ENCODE peak calls at places on chromosome 4, in five cellular contexts. N is GM12878, F is OCI-LY7, Q is hepatocyte, G is endothelial cell of umbilical vein. O is an unnamed sample. For H4K20me1, the result is how much of the 10 kb centered on the place peaks cover.

GRCh38 chr4:75920327-75920726 is 18.1 kb upstream of the PPEF2 start:
- DNase-seq in N (no peak), Q (no peak), F (no peak), G (no peak), O (no peak)

GRCh38 chr4:80492761-80493160 is 157.2 kb downstream of the CFAP299 start:
- DNase-seq in F (peak), N (no peak), Q (peak), G (no peak), O (peak)

GRCh38 chr4:136763844-136764446 is 768.3 kb downstream of the PCDH18 start:
- DNase-seq in N (no peak), F (no peak), Q (no peak), G (no peak), O (no peak)

GRCh38 chr4:153318696-153319320 is 25.7 kb upstream of the MND1 start:
- DNase-seq in G (peak), F (peak), Q (peak), N (no peak), O (peak)

GRCh38 chr4:173367946-173368345 is 2.8 kb upstream of the SAP30 start:
- DNase-seq in N (no peak), G (peak), Q (no peak), F (peak), O (peak)

GRCh38 chr4:48902266-48902665 is 4.3 kb downstream of the OCIAD2 start:
- DNase-seq in G (no peak), N (no peak), Q (no peak), F (no peak), O (peak)

GRCh38 chr4:165345663-165346417 is 18.4 kb downstream of the MSMO1 start:
- DNase-seq in F (no peak), G (no peak), Q (no peak), N (no peak), O (no peak)

GRCh38 chr4:74156521-74156920 is 1.4 kb upstream of the MTHFD2L start:
- DNase-seq in Q (no peak), F (no peak), N (no peak), G (no peak), O (no peak)

GRCh38 chr4:16579866-16580265 is 318.6 kb downstream of the LDB2 start:
- DNase-seq in G (no peak), Q (no peak), N (no peak), F (no peak), O (no peak)

GRCh38 chr4:23818097-23818648 is 71.7 kb downstream of the PPARGC1A start:
- DNase-seq in Q (peak), F (no peak), N (no peak), G (no peak), O (no peak)

GRCh38 chr4:64718091-64718490 is 308.8 kb upstream of the TECRL start:
- DNase-seq in F (no peak), N (no peak), G (no peak), Q (peak), O (peak)

GRCh38 chr4:32268949-32269348 is 1548.8 kb downstream of the PCDH7 start:
- DNase-seq in Q (no peak), F (peak), G (peak), N (no peak), O (peak)

GRCh38 chr4:139647184-139647583 is 18.4 kb upstream of the MGST2 start:
- DNase-seq in G (no peak), N (no peak), Q (no peak), F (no peak), O (no peak)

GRCh38 chr4:79257953-79258613 is 67.8 kb downstream of the NAA11 start:
- DNase-seq in Q (no peak), N (no peak), G (no peak), F (no peak), O (no peak)

GRCh38 chr4:15396157-15396800 is 31.6 kb upstream of the C1QTNF7 start:
- DNase-seq in N (no peak), G (peak), F (peak), Q (peak), O (peak)

GRCh38 chr4:2096073-2096609 is 37.0 kb downstream of the NAT8L start:
- DNase-seq in N (no peak), F (no peak), Q (no peak), G (no peak), O (peak)

GRCh38 chr4:28267166-28267565 is 1406.5 kb downstream of the STIM2 start:
- DNase-seq in N (no peak), Q (no peak), G (no peak), F (no peak), O (no peak)

GRCh38 chr4:98694076-98694475 is 35.7 kb upstream of the TSPAN5 start:
- DNase-seq in Q (no peak), F (no peak), N (no peak), G (no peak), O (no peak)

GRCh38 chr4:1975880-1976279 is 32.9 kb downstream of the NELFA start:
- DNase-seq in N (no peak), G (no peak), F (no peak), Q (no peak), O (no peak)

GRCh38 chr4:1169691-1170096 is 2.7 kb downstream of the SPON2 start:
- DNase-seq in Q (no peak), F (no peak), N (no peak), G (no peak), O (no peak)

GRCh38 chr4:37682701-37683401 is 3.3 kb downstream of the RELL1 start:
- DNase-seq in N (peak), G (peak), Q (peak), F (peak), O (peak)
- TF ChIP-seq CTCF in N (peak), G (peak), Q (peak), F (peak), O (peak)

GRCh38 chr4:26110493-26110892 is 196.5 kb downstream of the SMIM20 start:
- DNase-seq in F (no peak), Q (no peak), G (no peak), N (no peak), O (no peak)

GRCh38 chr4:26116057-26116456 is 202.0 kb downstream of the SMIM20 start:
- DNase-seq in G (no peak), Q (peak), F (no peak), N (no peak), O (no peak)

GRCh38 chr4:26108024-26108423 is 194.0 kb downstream of the SMIM20 start:
- DNase-seq in N (no peak), F (no peak), Q (no peak), G (no peak), O (no peak)

DNA sequence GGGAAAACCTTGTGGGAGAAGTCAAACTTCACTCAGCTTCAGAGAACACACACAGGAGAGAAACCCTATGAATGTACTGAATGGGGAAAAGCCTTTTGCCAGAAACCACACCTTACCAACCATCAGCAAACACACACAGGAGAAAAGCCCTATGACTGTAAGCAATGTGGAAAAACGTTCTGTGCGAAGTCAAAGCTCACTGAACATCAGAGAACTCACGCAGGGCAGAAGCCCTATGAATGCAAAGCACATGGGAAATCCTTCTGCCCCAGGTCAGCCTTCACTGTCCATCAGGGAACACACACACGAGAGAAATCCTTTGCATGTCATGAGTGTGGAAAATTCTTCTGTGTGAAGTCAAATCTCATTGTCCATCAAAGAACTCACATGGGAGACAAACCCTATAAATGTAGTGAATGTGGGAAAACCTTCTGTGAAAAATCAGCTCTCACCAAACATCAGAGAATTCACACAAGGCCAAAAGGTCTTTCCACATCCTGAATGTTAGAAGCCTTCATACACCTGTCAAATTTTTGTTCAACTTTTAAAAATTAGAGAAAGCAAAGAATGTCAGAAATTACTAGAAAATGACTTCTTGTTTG is 199.4 kb downstream of the SMIM20 start:
- DNase-seq in F (no peak), Q (no peak), N (no peak), G (no peak), O (no peak)
- H4K20me1 ChIP-seq in F (under half), Q (under half), N (under half), G (under half), O (under half)

DNA sequence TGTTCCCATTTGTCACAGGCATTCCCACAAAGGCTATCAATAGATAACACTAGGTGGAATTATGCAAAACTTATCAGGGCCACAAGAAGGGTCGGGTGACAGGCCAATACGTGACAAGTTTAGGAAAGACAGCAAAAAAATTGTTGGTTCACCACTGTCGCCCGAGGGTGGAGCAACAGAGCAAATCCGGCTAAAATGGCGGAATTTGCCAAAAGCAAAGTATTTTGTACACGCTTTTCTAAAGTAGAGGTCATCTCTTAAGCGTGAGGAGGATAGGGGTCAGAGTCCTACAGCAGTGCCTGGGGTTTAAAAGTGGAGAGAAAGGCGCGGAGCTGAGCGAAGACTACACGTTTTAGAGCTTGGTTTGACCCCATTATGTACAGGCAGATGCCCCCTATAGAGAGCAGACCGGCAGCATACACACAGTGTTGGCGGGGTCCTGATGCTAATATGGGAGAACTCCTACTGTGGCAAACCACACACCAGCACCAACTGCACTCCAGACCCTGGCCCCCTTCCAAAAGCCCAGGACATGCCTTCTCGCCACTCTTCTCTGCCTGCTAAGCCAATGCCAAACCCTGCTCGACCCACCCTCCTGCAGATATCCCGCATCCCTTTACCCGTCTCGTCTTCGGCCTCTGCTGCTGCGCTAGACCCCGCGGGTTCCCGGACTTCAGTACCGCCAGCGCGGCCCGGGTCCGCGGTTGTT is 733 bp downstream of the CCNA2 start:
- DNase-seq in N (no peak), F (peak), Q (peak), G (peak), O (peak)
- TF ChIP-seq CTCF in N (no peak), F (peak), Q (peak), G (no peak), O (no peak)

DNA sequence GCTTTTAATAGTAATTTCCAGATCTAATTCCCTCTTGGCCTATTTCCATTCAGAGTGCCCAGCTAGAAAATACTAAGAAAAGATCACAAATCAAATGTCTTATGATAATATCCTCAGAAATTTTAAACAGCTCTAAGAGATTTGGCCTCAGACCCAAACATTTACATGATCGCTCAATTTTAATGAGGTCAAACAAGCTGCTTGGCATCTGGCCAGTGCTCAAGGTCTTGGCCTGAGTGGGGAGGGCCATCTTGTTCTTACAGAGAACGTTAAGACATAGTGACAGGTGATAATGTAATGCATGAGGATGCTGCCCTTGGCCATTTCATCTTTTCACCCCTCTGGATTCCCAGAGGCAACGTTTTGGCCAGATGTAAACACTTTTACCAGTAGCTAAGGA is 159.2 kb upstream of the SLC7A11 start:
- DNase-seq in F (no peak), G (peak), Q (peak), N (no peak), O (no peak)
- H4K20me1 ChIP-seq in F (under half), G (under half), Q (under half), N (under half), O (under half)

DNA sequence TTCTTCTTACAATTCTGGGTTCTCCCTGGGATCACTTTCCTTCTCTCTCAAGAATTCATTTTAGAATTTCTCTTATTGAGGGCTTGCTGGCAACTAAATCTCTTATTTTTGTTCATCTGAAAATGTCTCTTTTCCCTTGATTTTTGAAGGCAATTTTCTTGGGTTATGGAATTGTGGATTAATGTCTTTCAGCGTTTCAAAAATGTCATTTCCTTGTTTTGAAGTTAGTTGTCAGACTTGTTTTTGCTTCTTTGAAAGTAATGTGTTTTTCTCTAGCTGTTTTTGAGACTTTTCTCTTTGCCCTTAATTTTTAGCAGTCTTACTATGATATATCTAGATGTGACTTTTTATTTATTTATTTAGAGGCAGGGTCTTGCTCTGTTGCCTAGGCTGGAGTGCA is 205.7 kb downstream of the CHIC2 start:
- DNase-seq in F (no peak), G (no peak), N (no peak), Q (no peak), O (no peak)
- TF ChIP-seq CTCF in F (no peak), G (no peak), N (no peak), Q (no peak), O (no peak)

DNA sequence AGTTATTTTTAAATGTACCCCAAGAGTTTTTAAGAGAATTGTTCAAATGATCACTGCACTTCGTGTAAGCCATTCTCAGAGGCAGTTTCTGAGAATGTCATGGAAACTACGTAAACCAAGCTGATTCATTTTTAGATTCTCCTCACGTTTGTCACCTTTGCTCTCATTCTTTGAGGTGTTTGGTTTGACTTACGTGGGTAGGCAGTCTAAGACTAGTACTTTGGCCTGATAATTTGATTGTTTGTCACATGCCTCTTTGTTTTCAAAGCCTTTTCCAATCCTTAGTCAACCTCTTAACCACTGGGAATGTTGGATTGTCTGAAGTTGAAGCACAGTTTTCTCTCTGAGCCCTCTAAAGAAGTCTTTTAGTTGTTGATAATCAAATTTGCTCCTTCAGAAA is 10.5 kb downstream of the SEPTIN11 start:
- DNase-seq in G (no peak), F (no peak), N (peak), Q (peak), O (no peak)
- H4K20me1 ChIP-seq in G (under half), F (under half), N (under half), Q (under half), O (under half)

O was measured in mammary epithelial cell.